ENCODE peak calls at places on chromosome 18, in four cellular contexts. G, D, B and M are unnamed samples.

GRCh38 chr18:11553098-11553940 is 56.1 kb upstream of the SLC35G4 start:
- DNase-seq in G (peak; percentile 67), D (no peak), B (no peak), M (peak; percentile 44)

GRCh38 chr18:64639536-64639935 is 490.6 kb upstream of the LINC00305 start:
- DNase-seq in G (no peak), D (no peak), B (no peak), M (no peak)

GRCh38 chr18:79801217-79801616 is 3.5 kb downstream of the KCNG2 start:
- DNase-seq in B (no peak), G (no peak), D (no peak), M (no peak)

GRCh38 chr18:830315-830901 is 18.4 kb upstream of the YES1 start:
- DNase-seq in B (peak; percentile 21), G (no peak), D (no peak), M (peak; percentile 50)

GRCh38 chr18:77113361-77114069 is 19.1 kb downstream of the MBP start:
- DNase-seq in G (no peak), D (no peak), B (peak; percentile 12), M (peak; percentile 32)

GRCh38 chr18:1047406-1047805 is 142.7 kb downstream of the ADCYAP1 start:
- DNase-seq in D (no peak), B (no peak), G (no peak), M (no peak)

GRCh38 chr18:58202406-58202730 is 158.3 kb downstream of the NEDD4L start:
- DNase-seq in G (no peak), B (peak; percentile 36), D (no peak), M (peak; percentile 33)

GRCh38 chr18:69787825-69788547 is 159.7 kb downstream of the CD226 start:
- DNase-seq in D (no peak), G (no peak), B (no peak), M (no peak)

GRCh38 chr18:44693030-44693784 is 12.5 kb downstream of the SETBP1 start:
- DNase-seq in D (no peak), B (no peak), G (no peak), M (no peak)

GRCh38 chr18:9876867-9877654 is 8.7 kb upstream of the TXNDC2 start:
- DNase-seq in B (peak; percentile 80), G (no peak), D (no peak), M (peak; percentile 77)

GRCh38 chr18:48946329-48946835 is 4.4 kb downstream of the SMAD7 start:
- DNase-seq in D (no peak), B (no peak), G (no peak), M (peak; percentile 62)

GRCh38 chr18:30142870-30143269 is 899.7 kb downstream of the DSC3 start:
- DNase-seq in D (no peak), G (no peak), B (no peak), M (no peak)

GRCh38 chr18:44320619-44321460 is 359.8 kb upstream of the SETBP1 start:
- DNase-seq in D (no peak), B (no peak), G (peak; percentile 0), M (no peak)

GRCh38 chr18:58364867-58365533 is 263.9 kb downstream of the ALPK2 start:
- DNase-seq in B (no peak), G (no peak), D (no peak), M (peak; percentile 73)

GRCh38 chr18:75276813-75277628 is 66.4 kb downstream of the TSHZ1 start:
- DNase-seq in B (no peak), G (no peak), D (no peak), M (no peak)

GRCh38 chr18:51195602-51196115 is 1.8 kb downstream of the MEX3C start:
- DNase-seq in D (no peak), G (peak; percentile 47), B (no peak), M (peak; percentile 50)

GRCh38 chr18:44859263-44859662 is 178.6 kb downstream of the SETBP1 start:
- DNase-seq in B (no peak), G (no peak), D (no peak), M (no peak)

GRCh38 chr18:6807504-6808257 is 78.2 kb downstream of the ARHGAP28 start:
- DNase-seq in D (no peak), B (no peak), G (no peak), M (no peak)

GRCh38 chr18:3455090-3455640 is 5.2 kb downstream of the TGIF1 start:
- DNase-seq in D (no peak), B (no peak), G (no peak), M (no peak)
- H3K4me1 ChIP-seq in D (peaks cover 37% of the 10 kb centered on the region), B (peaks cover 10% of the 10 kb centered on the region), G (peaks cover 2% of the 10 kb centered on the region), M (peaks cover 52% of the 10 kb centered on the region)

GRCh38 chr18:23313379-23313778 is 139.7 kb upstream of the RIOK3 start:
- DNase-seq in G (no peak), B (no peak), D (no peak), M (no peak)
- H3K27ac ChIP-seq in G (no peak overlapping the region), B (no peak overlapping the region), D (no peak overlapping the region), M (no peak overlapping the region)

GRCh38 chr18:22839488-22839930 is 93.6 kb upstream of the RBBP8 start:
- DNase-seq in D (no peak), G (no peak), B (no peak), M (no peak)

GRCh38 chr18:22838221-22838620 is 94.9 kb upstream of the RBBP8 start:
- DNase-seq in G (no peak), B (no peak), D (no peak), M (no peak)

GRCh38 chr18:22836932-22837331 is 96.2 kb upstream of the RBBP8 start:
- DNase-seq in B (no peak), G (no peak), D (no peak), M (no peak)

GRCh38 chr18:22840606-22841144 is 92.5 kb upstream of the RBBP8 start:
- DNase-seq in G (no peak), B (no peak), D (no peak), M (no peak)

GRCh38 chr18:22838639-22839487 is 94.3 kb upstream of the RBBP8 start:
- DNase-seq in B (no peak), G (no peak), D (no peak), M (no peak)
- H3K4me3 ChIP-seq in B (peak overlapping the region; percentile 13), G (no peak overlapping the region), D (no peak overlapping the region), M (no peak overlapping the region)

DNA sequence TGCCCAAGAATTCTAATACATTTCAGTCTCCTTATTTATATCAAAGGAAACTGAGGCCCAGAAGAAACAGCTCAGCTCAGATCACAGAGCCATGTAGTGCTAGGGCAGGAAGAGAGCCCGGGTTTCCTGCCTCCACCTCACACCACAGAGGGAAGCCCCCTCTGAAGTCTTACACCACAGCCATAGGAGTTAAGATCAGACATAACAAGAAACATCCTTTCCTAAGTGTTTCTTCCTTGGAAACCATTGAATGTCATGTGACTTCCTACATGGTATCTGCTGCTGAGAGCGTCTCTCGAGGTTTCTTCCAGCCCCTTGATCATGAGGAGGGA is 102.1 kb downstream of the MTCL1 start:
- DNase-seq in B (no peak), G (no peak), D (no peak), M (no peak)
- H3K4me1 ChIP-seq in B (no peaks in the 10 kb centered on the region), G (no peaks in the 10 kb centered on the region), D (no peaks in the 10 kb centered on the region), M (peaks cover 30% of the 10 kb centered on the region)

DNA sequence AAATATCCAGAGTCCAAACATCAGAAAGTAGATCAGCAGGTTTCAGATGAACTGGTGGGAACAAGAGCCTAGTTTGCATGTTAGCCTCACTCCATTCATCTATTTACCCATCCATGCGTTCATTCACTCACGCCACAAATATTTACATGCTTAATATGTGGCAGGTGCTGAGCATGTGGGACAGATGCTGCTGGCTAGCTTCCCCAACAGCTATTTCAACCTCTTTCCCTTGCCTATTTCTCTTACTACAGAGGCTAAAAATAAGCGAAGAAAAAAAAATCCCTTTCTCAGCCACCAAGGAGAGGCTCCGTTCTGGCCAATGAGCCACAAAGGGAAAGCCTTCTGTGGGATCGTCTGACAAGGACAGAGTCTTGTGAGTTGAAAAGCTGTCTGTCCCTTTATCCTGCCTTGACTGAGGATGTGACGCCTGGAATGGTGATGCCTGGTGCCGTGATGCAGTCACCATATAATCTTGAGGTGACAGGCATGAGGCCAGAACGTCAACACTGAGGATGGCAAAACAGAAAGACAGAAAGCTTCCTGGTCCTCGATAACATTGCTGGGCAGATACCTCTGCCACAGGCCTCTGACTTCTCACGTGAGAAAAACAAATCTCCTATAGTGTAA is 78.2 kb downstream of the KCTD1 start:
- DNase-seq in G (no peak), B (no peak), D (no peak), M (no peak)
- H3K27ac ChIP-seq in G (no peak overlapping the region), B (no peak overlapping the region), D (no peak overlapping the region), M (no peak overlapping the region)

DNA sequence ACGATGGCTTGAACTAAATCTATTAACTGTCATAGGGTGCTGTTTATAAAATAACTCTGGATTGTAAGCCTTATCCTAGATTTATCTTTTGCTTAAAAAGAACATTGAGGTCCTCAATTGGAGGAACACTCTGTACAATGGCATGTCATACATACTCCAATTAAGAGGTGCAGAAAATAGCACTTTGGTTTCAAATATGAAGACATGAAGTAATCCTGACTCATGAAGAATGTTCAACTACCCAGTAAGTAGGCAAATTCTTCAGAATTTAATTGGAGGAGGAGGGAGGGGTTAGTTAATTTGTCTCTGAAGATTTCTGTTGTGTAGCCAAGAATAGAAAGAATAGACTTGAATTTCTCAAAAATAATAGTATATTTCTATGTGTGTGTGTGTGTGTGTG is 36.1 kb downstream of the DCC start:
- DNase-seq in B (no peak), G (no peak), D (no peak), M (no peak)
- H3K4me3 ChIP-seq in B (no peak overlapping the region), G (no peak overlapping the region), D (no peak overlapping the region), M (no peak overlapping the region)

GRCh38 chr18:54712758-54713157 is 115.5 kb upstream of the RAB27B start:
- DNase-seq in D (no peak), G (no peak), B (no peak), M (no peak)

GRCh38 chr18:54710519-54711281 is 117.6 kb upstream of the RAB27B start:
- DNase-seq in D (no peak), G (no peak), B (no peak), M (no peak)

GRCh38 chr18:54716586-54716985 is 111.7 kb upstream of the RAB27B start:
- DNase-seq in B (no peak), D (no peak), G (no peak), M (no peak)

GRCh38 chr18:54713386-54713785 is 114.9 kb upstream of the RAB27B start:
- DNase-seq in D (no peak), G (no peak), B (no peak), M (no peak)

GRCh38 chr18:54712315-54712714 is 116.0 kb upstream of the RAB27B start:
- DNase-seq in G (no peak), D (no peak), B (no peak), M (no peak)
- H3K4me1 ChIP-seq in G (no peaks in the 10 kb centered on the region), D (no peaks in the 10 kb centered on the region), B (no peaks in the 10 kb centered on the region), M (peaks cover 5% of the 10 kb centered on the region)

GRCh38 chr18:13416848-13417247 is 198.3 kb downstream of the LDLRAD4 start:
- DNase-seq in G (no peak), B (no peak), D (no peak), M (no peak)

GRCh38 chr18:13414542-13414941 is 196.0 kb downstream of the LDLRAD4 start:
- DNase-seq in G (no peak), B (no peak), D (no peak), M (no peak)

GRCh38 chr18:13414102-13414501 is 195.5 kb downstream of the LDLRAD4 start:
- DNase-seq in D (no peak), G (no peak), B (no peak), M (no peak)

GRCh38 chr18:13416208-13416607 is 197.6 kb downstream of the LDLRAD4 start:
- DNase-seq in D (no peak), B (no peak), G (no peak), M (no peak)

DNA sequence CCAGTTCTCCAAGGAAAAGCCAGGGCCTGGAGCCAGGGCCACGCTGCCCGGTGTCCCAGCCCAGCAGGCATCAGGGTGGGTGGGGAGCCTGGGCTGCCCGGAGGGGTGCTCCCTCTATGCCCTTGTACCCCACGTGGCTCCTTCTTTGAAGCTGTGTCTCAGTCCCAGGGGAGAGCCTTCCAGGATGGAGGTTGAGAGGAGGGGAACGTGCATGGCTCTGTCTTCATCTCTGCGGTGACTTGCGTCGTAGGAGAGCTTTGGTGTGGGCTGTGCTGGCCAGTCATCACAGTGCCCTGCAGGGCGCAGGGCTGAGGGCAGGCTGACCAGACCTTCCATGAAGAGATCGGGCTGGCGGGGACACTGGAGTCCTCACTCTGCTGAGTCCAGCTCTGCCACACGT is 197.2 kb downstream of the LDLRAD4 start:
- DNase-seq in B (no peak), G (no peak), D (no peak), M (no peak)
- H3K27ac ChIP-seq in B (peak overlapping the region; percentile 14), G (no peak overlapping the region), D (no peak overlapping the region), M (no peak overlapping the region)